ENCODE peak calls at places on chromosomes 3 and 15, in eight cellular contexts. H, A, L, R, M, V, O and G are unnamed samples.

GRCh38 chr3:161969867-161970266 is 473.3 kb downstream of the OTOL1 start:
- DNase-seq in H (no peak), A (no peak), L (no peak), R (peak), M (peak), V (no peak), O (peak), G (no peak)

GRCh38 chr3:194112120-194113106 is 23.5 kb upstream of the HES1 start:
- DNase-seq in H (no peak), A (peak), L (no peak), R (no peak), M (peak), V (peak), O (no peak), G (no peak)

GRCh38 chr3:148062590-148062989 is 635.1 kb upstream of the AGTR1 start:
- DNase-seq in H (no peak), A (no peak), L (no peak), R (no peak), M (no peak), V (no peak), O (no peak), G (no peak)

GRCh38 chr3:169146112-169146665 is 517.3 kb downstream of the MECOM start:
- DNase-seq in H (peak), A (peak), L (peak), R (peak), M (peak), V (peak), O (peak), G (no peak)

GRCh38 chr3:11774296-11774877 is 72.3 kb downstream of the TAMM41 start:
- DNase-seq in H (peak), A (peak), L (peak), R (peak), M (no peak), V (no peak), O (no peak), G (no peak)

GRCh38 chr3:158260392-158260791 is 150.5 kb downstream of the RSRC1 start:
- DNase-seq in H (no peak), A (no peak), L (no peak), R (no peak), M (no peak), V (no peak), O (no peak), G (no peak)

GRCh38 chr3:30873667-30874066 is 20.8 kb downstream of the GADL1 start:
- DNase-seq in H (no peak), A (peak), L (no peak), R (peak), M (peak), V (no peak), O (no peak), G (no peak)

GRCh38 chr3:188508454-188508853 is 354.5 kb downstream of the LPP start:
- DNase-seq in H (no peak), A (no peak), L (no peak), R (no peak), M (no peak), V (no peak), O (no peak), G (no peak)

GRCh38 chr3:62712776-62713175 is 162.4 kb downstream of the CADPS start:
- DNase-seq in H (no peak), A (no peak), L (no peak), R (no peak), M (peak), V (no peak), O (no peak), G (no peak)

GRCh38 chr15:91948001-91948608 is 94.6 kb downstream of the SLCO3A1 start:
- DNase-seq in H (no peak), A (peak), L (peak), R (peak), M (peak), V (no peak), O (no peak), G (no peak)

GRCh38 chr15:38389924-38390542 is 63.9 kb upstream of the FAM98B start:
- DNase-seq in H (peak), A (peak), L (peak), R (peak), M (peak), V (peak), O (peak), G (peak)

GRCh38 chr15:97875025-97875512 is 85.4 kb upstream of the ARRDC4 start:
- DNase-seq in H (no peak), A (no peak), L (no peak), R (no peak), M (no peak), V (no peak), O (no peak), G (no peak)

GRCh38 chr3:184284696-184285095 is 8.9 kb downstream of the ECE2 start:
- DNase-seq in H (peak), A (peak), L (peak), R (peak), M (peak), V (peak), O (no peak), G (no peak)

GRCh38 chr3:15096026-15096425 is 2.9 kb downstream of the RBSN start:
- DNase-seq in H (no peak), A (no peak), L (no peak), R (no peak), M (no peak), V (no peak), O (no peak), G (no peak)

GRCh38 chr3:178063475-178063874 is 472.8 kb upstream of the KCNMB2 start:
- DNase-seq in H (no peak), A (no peak), L (no peak), R (peak), M (no peak), V (no peak), O (no peak), G (no peak)

GRCh38 chr3:183212096-183212495 is 41.0 kb upstream of the B3GNT5 start:
- DNase-seq in H (no peak), A (no peak), L (no peak), R (no peak), M (no peak), V (no peak), O (no peak), G (no peak)

GRCh38 chr3:45084820-45085816 is 59.0 kb downstream of the CLEC3B start:
- DNase-seq in H (no peak), A (peak), L (peak), R (peak), M (peak), V (no peak), O (peak), G (no peak)

GRCh38 chr15:38050529-38050928 is 116.1 kb downstream of the TMCO5A start:
- DNase-seq in H (no peak), A (peak), L (no peak), R (peak), M (peak), V (no peak), O (no peak), G (no peak)

GRCh38 chr15:43749690-43750345 is 3.6 kb downstream of the PDIA3 start:
- DNase-seq in H (no peak), A (no peak), L (no peak), R (no peak), M (peak), V (no peak), O (no peak), G (no peak)

GRCh38 chr3:61979645-61980430 is 393.5 kb downstream of the FEZF2 start:
- DNase-seq in H (no peak), A (no peak), L (no peak), R (no peak), M (no peak), V (no peak), O (no peak), G (no peak)